ENCODE peak calls at places on chromosomes 2 and 18, in six cellular contexts. L is left ventricle myocardium superior, C is GM13977, A is Ammon's horn, F is upper lobe of right lung, G is neural crest cell. R is an unnamed sample.
A peak's percentile ranks its signal among the peaks of the same experiment; 100 is the strongest.

GRCh38 chr2:238095143-238095542 is 5.0 kb upstream of the ESPNL start:
- DNase-seq in F (no peak), G (no peak), L (no peak), C (peak; percentile 29), A (no peak), R (no peak)

GRCh38 chr2:23524261-23524706 is 139.3 kb downstream of the KLHL29 start:
- DNase-seq in A (no peak), F (no peak), L (no peak), C (no peak), G (no peak), R (no peak)

GRCh38 chr18:79979843-79980242 is 8.5 kb downstream of the TXNL4A start:
- DNase-seq in A (no peak), C (no peak), L (no peak), F (no peak), G (no peak), R (no peak)

GRCh38 chr2:63841254-63842022 is at the start of gene UGP2:
- DNase-seq in G (peak; percentile 71), C (peak; percentile 77), L (peak; percentile 94), F (peak; percentile 95), A (peak; percentile 89), R (peak; percentile 86)

GRCh38 chr2:70767699-70768584 is at the start of gene ADD2:
- DNase-seq in F (peak; percentile 60), A (peak; percentile 61), G (peak; percentile 61), C (peak; percentile 75), L (peak; percentile 42), R (peak; percentile 81)

GRCh38 chr2:170973225-170973491 is 44.1 kb downstream of the GORASP2 start:
- DNase-seq in A (no peak), L (no peak), C (no peak), G (no peak), F (no peak), R (no peak)

GRCh38 chr18:13597068-13597467 is 129.3 kb downstream of the FAM210A start:
- DNase-seq in C (no peak), G (no peak), L (no peak), A (no peak), F (no peak), R (no peak)

GRCh38 chr2:169702979-169703378 is 8.7 kb downstream of the PHOSPHO2 start:
- DNase-seq in F (no peak), G (no peak), C (no peak), L (no peak), A (no peak), R (no peak)

GRCh38 chr18:23735021-23735464 is 45.8 kb downstream of the LAMA3 start:
- DNase-seq in G (no peak), C (no peak), F (no peak), A (no peak), L (no peak), R (no peak)

GRCh38 chr2:215982465-215982875 is 30.9 kb downstream of the MREG start:
- DNase-seq in A (no peak), F (no peak), C (peak; percentile 27), L (no peak), G (no peak), R (no peak)

GRCh38 chr2:38716185-38716584 is 35.0 kb downstream of the SRSF7 start:
- DNase-seq in C (no peak), L (no peak), F (no peak), G (no peak), A (no peak), R (no peak)

GRCh38 chr2:3913252-3913651 is 209.9 kb downstream of the DCDC2C start:
- DNase-seq in F (no peak), G (no peak), A (no peak), C (no peak), L (no peak), R (no peak)

GRCh38 chr2:58644992-58645391 is 403.9 kb upstream of the FANCL start:
- DNase-seq in A (no peak), F (no peak), G (no peak), L (no peak), C (no peak), R (no peak)

GRCh38 chr18:48844271-48844670 is 106.5 kb downstream of the SMAD7 start:
- DNase-seq in L (peak; percentile 16), G (no peak), F (peak; percentile 46), C (no peak), A (no peak), R (no peak)

GRCh38 chr2:106108351-106108750 is 85.8 kb downstream of the UXS1 start:
- DNase-seq in L (no peak), F (no peak), C (no peak), A (peak; percentile 70), G (no peak), R (peak; percentile 76)

GRCh38 chr2:241994086-241994485 is 124.6 kb downstream of the RTP5 start:
- DNase-seq in F (no peak), L (no peak), A (no peak), C (no peak), G (no peak), R (no peak)

GRCh38 chr2:173747037-173747436 is 218.1 kb downstream of the SP3 start:
- DNase-seq in F (no peak), G (no peak), C (no peak), L (no peak), A (peak; percentile 18), R (no peak)

GRCh38 chr18:79956276-79956675 is 4.8 kb upstream of the SLC66A2 start:
- DNase-seq in A (no peak), F (no peak), L (no peak), G (no peak), C (no peak), R (no peak)

GRCh38 chr2:234992624-234993349 is 41.0 kb downstream of the SH3BP4 start:
- DNase-seq in A (no peak), G (no peak), F (no peak), C (no peak), L (no peak), R (no peak)

GRCh38 chr2:16774980-16775963 is 109.6 kb upstream of the CYRIA start:
- DNase-seq in G (no peak), L (no peak), A (peak; percentile 74), F (no peak), C (no peak), R (peak; percentile 49)

GRCh38 chr18:30730915-30731314 is 311.6 kb downstream of the DSC3 start:
- DNase-seq in A (no peak), F (no peak), L (no peak), G (no peak), C (no peak), R (no peak)

GRCh38 chr2:11581129-11581796 is 47.4 kb downstream of the GREB1 start:
- DNase-seq in C (no peak), G (no peak), A (no peak), L (no peak), F (no peak), R (no peak)

GRCh38 chr2:9397201-9397600 is 26.1 kb downstream of the ITGB1BP1 start:
- DNase-seq in G (no peak), A (no peak), C (no peak), F (peak; percentile 46), L (no peak), R (no peak)

GRCh38 chr2:222360997-222361396 is 62.2 kb upstream of the PAX3 start:
- DNase-seq in F (no peak), L (no peak), G (no peak), A (no peak), C (no peak), R (no peak)

GRCh38 chr2:30096451-30096850 is 50.4 kb upstream of the YPEL5 start:
- DNase-seq in L (no peak), G (no peak), A (no peak), F (no peak), C (no peak), R (no peak)

GRCh38 chr2:142142595-142142994 is 11.8 kb upstream of the LRP1B start:
- DNase-seq in G (no peak), A (no peak), F (no peak), L (no peak), C (no peak), R (no peak)

GRCh38 chr18:62963522-62963921 is 248.2 kb downstream of the PHLPP1 start:
- DNase-seq in F (no peak), G (no peak), C (no peak), A (no peak), L (no peak), R (no peak)

GRCh38 chr2:178401994-178402437 is 49.0 kb downstream of the PRKRA start:
- DNase-seq in C (no peak), A (no peak), L (no peak), F (no peak), G (no peak), R (no peak)

GRCh38 chr2:230220347-230220969 is 674 bp upstream of the SP110 start:
- DNase-seq in A (no peak), G (no peak), C (no peak), F (no peak), L (no peak), R (no peak)

GRCh38 chr2:235630723-235631122 is 136.9 kb downstream of the AGAP1 start:
- DNase-seq in L (no peak), F (no peak), C (no peak), A (no peak), G (peak; percentile 12), R (no peak)

GRCh38 chr18:74895686-74896085 is 298.0 kb downstream of the ZNF407 start:
- DNase-seq in C (no peak), G (no peak), A (peak; percentile 16), L (no peak), F (no peak), R (no peak)